ENCODE peak calls at places on chromosomes 13 and 19, in ten cellular contexts. One of them, this sample, is unnamed.

GRCh38 chr19:50728084-50728737 is 5.0 kb downstream of the CLEC11A start:
- DNase-seq in OCI-LY7: no peak
- DNase-seq in fibroblast of lung: peak
- DNase-seq in heart right ventricle: peak
- DNase-seq in aorta: peak
- DNase-seq in IMR-90: peak
- DNase-seq in CD4-positive, CD25-positive, alpha-beta regulatory T cell: no peak
- DNase-seq in body of pancreas: peak
- DNase-seq in coronary artery: no peak
- DNase-seq in GM23248: peak
- DNase-seq in this sample: peak

GRCh38 chr19:4016486-4016885 is 8.9 kb downstream of the PIAS4 start:
- DNase-seq in OCI-LY7: no peak
- DNase-seq in fibroblast of lung: no peak
- DNase-seq in heart right ventricle: no peak
- DNase-seq in aorta: no peak
- DNase-seq in IMR-90: no peak
- DNase-seq in CD4-positive, CD25-positive, alpha-beta regulatory T cell: no peak
- DNase-seq in body of pancreas: no peak
- DNase-seq in coronary artery: no peak
- DNase-seq in GM23248: no peak
- DNase-seq in this sample: no peak

GRCh38 chr19:45471866-45472556 is 4.2 kb downstream of the FOSB start:
- DNase-seq in OCI-LY7: no peak
- DNase-seq in fibroblast of lung: no peak
- DNase-seq in heart right ventricle: no peak
- DNase-seq in aorta: no peak
- DNase-seq in IMR-90: no peak
- DNase-seq in CD4-positive, CD25-positive, alpha-beta regulatory T cell: no peak
- DNase-seq in body of pancreas: no peak
- DNase-seq in coronary artery: no peak
- DNase-seq in GM23248: peak
- DNase-seq in this sample: no peak

GRCh38 chr19:31548941-31549340 is 199.7 kb upstream of the TSHZ3 start:
- DNase-seq in OCI-LY7: peak
- DNase-seq in fibroblast of lung: peak
- DNase-seq in heart right ventricle: no peak
- DNase-seq in aorta: no peak
- DNase-seq in IMR-90: peak
- DNase-seq in CD4-positive, CD25-positive, alpha-beta regulatory T cell: no peak
- DNase-seq in body of pancreas: peak
- DNase-seq in coronary artery: no peak
- DNase-seq in GM23248: peak
- DNase-seq in this sample: no peak

GRCh38 chr19:57103573-57104277 is 16.1 kb upstream of the USP29 start:
- DNase-seq in OCI-LY7: peak
- DNase-seq in fibroblast of lung: peak
- DNase-seq in heart right ventricle: peak
- DNase-seq in aorta: peak
- DNase-seq in IMR-90: peak
- DNase-seq in CD4-positive, CD25-positive, alpha-beta regulatory T cell: peak
- DNase-seq in body of pancreas: peak
- DNase-seq in coronary artery: no peak
- DNase-seq in GM23248: peak
- DNase-seq in this sample: no peak

GRCh38 chr19:51019544-51019925 is at the start of gene KLK10:
- DNase-seq in OCI-LY7: no peak
- DNase-seq in fibroblast of lung: no peak
- DNase-seq in heart right ventricle: no peak
- DNase-seq in aorta: peak
- DNase-seq in IMR-90: no peak
- DNase-seq in CD4-positive, CD25-positive, alpha-beta regulatory T cell: no peak
- DNase-seq in body of pancreas: no peak
- DNase-seq in coronary artery: no peak
- DNase-seq in GM23248: no peak
- DNase-seq in this sample: peak

GRCh38 chr13:47672982-47673670 is 327.9 kb downstream of the SUCLA2 start:
- DNase-seq in OCI-LY7: no peak
- DNase-seq in fibroblast of lung: peak
- DNase-seq in heart right ventricle: no peak
- DNase-seq in aorta: no peak
- DNase-seq in IMR-90: peak
- DNase-seq in CD4-positive, CD25-positive, alpha-beta regulatory T cell: no peak
- DNase-seq in body of pancreas: no peak
- DNase-seq in coronary artery: no peak
- DNase-seq in GM23248: peak
- DNase-seq in this sample: no peak

GRCh38 chr19:57708641-57709354 is at the start of gene ZNF154:
- DNase-seq in OCI-LY7: no peak
- DNase-seq in fibroblast of lung: peak
- DNase-seq in heart right ventricle: peak
- DNase-seq in aorta: no peak
- DNase-seq in IMR-90: peak
- DNase-seq in CD4-positive, CD25-positive, alpha-beta regulatory T cell: peak
- DNase-seq in body of pancreas: peak
- DNase-seq in coronary artery: no peak
- DNase-seq in GM23248: peak
- DNase-seq in this sample: peak

GRCh38 chr19:32448026-32448425 is 42.5 kb downstream of the DPY19L3 start:
- DNase-seq in OCI-LY7: no peak
- DNase-seq in fibroblast of lung: no peak
- DNase-seq in heart right ventricle: no peak
- DNase-seq in aorta: no peak
- DNase-seq in IMR-90: peak
- DNase-seq in CD4-positive, CD25-positive, alpha-beta regulatory T cell: no peak
- DNase-seq in body of pancreas: no peak
- DNase-seq in coronary artery: no peak
- DNase-seq in GM23248: no peak
- DNase-seq in this sample: no peak

GRCh38 chr19:49469828-49470614 is 4.0 kb upstream of the FLT3LG start:
- DNase-seq in OCI-LY7: peak
- DNase-seq in fibroblast of lung: no peak
- DNase-seq in heart right ventricle: no peak
- DNase-seq in aorta: peak
- DNase-seq in IMR-90: peak
- DNase-seq in CD4-positive, CD25-positive, alpha-beta regulatory T cell: peak
- DNase-seq in body of pancreas: no peak
- DNase-seq in coronary artery: no peak
- DNase-seq in GM23248: no peak
- DNase-seq in this sample: peak

GRCh38 chr19:18915639-18916038 is 3.5 kb downstream of the COPE start:
- DNase-seq in OCI-LY7: peak
- DNase-seq in fibroblast of lung: peak
- DNase-seq in heart right ventricle: no peak
- DNase-seq in aorta: no peak
- DNase-seq in IMR-90: peak
- DNase-seq in CD4-positive, CD25-positive, alpha-beta regulatory T cell: no peak
- DNase-seq in body of pancreas: peak
- DNase-seq in coronary artery: no peak
- DNase-seq in GM23248: peak
- DNase-seq in this sample: no peak

GRCh38 chr13:98144501-98145350 is 1.8 kb downstream of the FARP1 start:
- DNase-seq in OCI-LY7: no peak
- DNase-seq in fibroblast of lung: peak
- DNase-seq in heart right ventricle: no peak
- DNase-seq in aorta: no peak
- DNase-seq in IMR-90: peak
- DNase-seq in CD4-positive, CD25-positive, alpha-beta regulatory T cell: no peak
- DNase-seq in body of pancreas: peak
- DNase-seq in coronary artery: no peak
- DNase-seq in GM23248: peak
- DNase-seq in this sample: peak

GRCh38 chr19:32789429-32789828 is 69.9 kb downstream of the TDRD12 start:
- DNase-seq in OCI-LY7: no peak
- DNase-seq in fibroblast of lung: no peak
- DNase-seq in heart right ventricle: no peak
- DNase-seq in aorta: no peak
- DNase-seq in IMR-90: no peak
- DNase-seq in CD4-positive, CD25-positive, alpha-beta regulatory T cell: no peak
- DNase-seq in body of pancreas: no peak
- DNase-seq in coronary artery: no peak
- DNase-seq in GM23248: no peak
- DNase-seq in this sample: no peak

GRCh38 chr13:111385182-111385857 is 64.9 kb downstream of the TEX29 start:
- DNase-seq in OCI-LY7: no peak
- DNase-seq in fibroblast of lung: no peak
- DNase-seq in heart right ventricle: no peak
- DNase-seq in aorta: no peak
- DNase-seq in IMR-90: no peak
- DNase-seq in CD4-positive, CD25-positive, alpha-beta regulatory T cell: no peak
- DNase-seq in body of pancreas: no peak
- DNase-seq in coronary artery: no peak
- DNase-seq in GM23248: no peak
- DNase-seq in this sample: peak

GRCh38 chr13:23140492-23140891 is 40.3 kb upstream of the SGCG start:
- DNase-seq in OCI-LY7: no peak
- DNase-seq in fibroblast of lung: peak
- DNase-seq in heart right ventricle: no peak
- DNase-seq in aorta: no peak
- DNase-seq in IMR-90: peak
- DNase-seq in CD4-positive, CD25-positive, alpha-beta regulatory T cell: no peak
- DNase-seq in body of pancreas: no peak
- DNase-seq in coronary artery: no peak
- DNase-seq in GM23248: peak
- DNase-seq in this sample: no peak

GRCh38 chr19:39084732-39085080 is 538 bp downstream of the ACP7 start:
- DNase-seq in OCI-LY7: no peak
- DNase-seq in fibroblast of lung: no peak
- DNase-seq in heart right ventricle: no peak
- DNase-seq in aorta: no peak
- DNase-seq in IMR-90: no peak
- DNase-seq in CD4-positive, CD25-positive, alpha-beta regulatory T cell: no peak
- DNase-seq in body of pancreas: no peak
- DNase-seq in coronary artery: no peak
- DNase-seq in GM23248: peak
- DNase-seq in this sample: no peak
- H3K27ac ChIP-seq in OCI-LY7: no peak
- H3K27ac ChIP-seq in fibroblast of lung: no peak
- H3K27ac ChIP-seq in heart right ventricle: no peak
- H3K27ac ChIP-seq in aorta: no peak
- H3K27ac ChIP-seq in IMR-90: no peak
- H3K27ac ChIP-seq in CD4-positive, CD25-positive, alpha-beta regulatory T cell: no peak
- H3K27ac ChIP-seq in body of pancreas: no peak
- H3K27ac ChIP-seq in coronary artery: no peak
- H3K27ac ChIP-seq in GM23248: no peak
- H3K27ac ChIP-seq in this sample: no peak

GRCh38 chr19:16073481-16073880 is 2.8 kb upstream of the TPM4 start:
- DNase-seq in OCI-LY7: no peak
- DNase-seq in fibroblast of lung: no peak
- DNase-seq in heart right ventricle: no peak
- DNase-seq in aorta: peak
- DNase-seq in IMR-90: no peak
- DNase-seq in CD4-positive, CD25-positive, alpha-beta regulatory T cell: no peak
- DNase-seq in body of pancreas: no peak
- DNase-seq in coronary artery: no peak
- DNase-seq in GM23248: no peak
- DNase-seq in this sample: no peak
- H3K27ac ChIP-seq in OCI-LY7: no peak
- H3K27ac ChIP-seq in fibroblast of lung: no peak
- H3K27ac ChIP-seq in heart right ventricle: no peak
- H3K27ac ChIP-seq in aorta: no peak
- H3K27ac ChIP-seq in IMR-90: peak
- H3K27ac ChIP-seq in CD4-positive, CD25-positive, alpha-beta regulatory T cell: peak
- H3K27ac ChIP-seq in body of pancreas: no peak
- H3K27ac ChIP-seq in coronary artery: peak
- H3K27ac ChIP-seq in GM23248: no peak
- H3K27ac ChIP-seq in this sample: peak

DNA sequence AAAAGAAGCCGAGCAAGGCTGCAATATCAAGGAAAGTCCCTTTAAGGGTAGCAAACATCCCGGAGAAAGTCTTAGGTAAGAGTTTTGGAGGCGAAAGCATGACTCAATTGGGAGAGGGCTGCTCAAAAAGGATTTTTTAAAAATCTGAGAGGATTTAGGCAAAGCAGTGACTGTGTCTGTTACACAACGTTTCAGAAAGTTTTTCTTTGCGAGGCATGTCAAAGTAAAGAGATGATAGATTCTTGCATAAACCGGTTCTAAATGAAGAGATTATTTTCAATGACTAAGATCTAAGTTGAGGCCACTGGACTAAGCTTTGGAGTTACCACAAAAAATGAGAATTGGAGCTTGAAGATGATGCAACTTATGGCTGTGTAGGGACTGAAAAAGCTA is 43.7 kb upstream of the ENOX1 start:
- DNase-seq in OCI-LY7: no peak
- DNase-seq in fibroblast of lung: peak
- DNase-seq in heart right ventricle: no peak
- DNase-seq in aorta: no peak
- DNase-seq in IMR-90: peak
- DNase-seq in CD4-positive, CD25-positive, alpha-beta regulatory T cell: no peak
- DNase-seq in body of pancreas: no peak
- DNase-seq in coronary artery: no peak
- DNase-seq in GM23248: peak
- DNase-seq in this sample: no peak
- H3K27ac ChIP-seq in OCI-LY7: no peak
- H3K27ac ChIP-seq in fibroblast of lung: no peak
- H3K27ac ChIP-seq in heart right ventricle: no peak
- H3K27ac ChIP-seq in aorta: no peak
- H3K27ac ChIP-seq in IMR-90: peak
- H3K27ac ChIP-seq in CD4-positive, CD25-positive, alpha-beta regulatory T cell: no peak
- H3K27ac ChIP-seq in body of pancreas: no peak
- H3K27ac ChIP-seq in coronary artery: no peak
- H3K27ac ChIP-seq in GM23248: peak
- H3K27ac ChIP-seq in this sample: no peak

GRCh38 chr19:55676889-55677505 is 2.0 kb downstream of the EPN1 start:
- DNase-seq in OCI-LY7: no peak
- DNase-seq in fibroblast of lung: no peak
- DNase-seq in heart right ventricle: no peak
- DNase-seq in aorta: peak
- DNase-seq in IMR-90: no peak
- DNase-seq in CD4-positive, CD25-positive, alpha-beta regulatory T cell: no peak
- DNase-seq in body of pancreas: no peak
- DNase-seq in coronary artery: no peak
- DNase-seq in GM23248: peak
- DNase-seq in this sample: no peak

GRCh38 chr19:55675661-55676354 is 782 bp downstream of the EPN1 start:
- DNase-seq in OCI-LY7: peak
- DNase-seq in fibroblast of lung: no peak
- DNase-seq in heart right ventricle: no peak
- DNase-seq in aorta: no peak
- DNase-seq in IMR-90: no peak
- DNase-seq in CD4-positive, CD25-positive, alpha-beta regulatory T cell: no peak
- DNase-seq in body of pancreas: no peak
- DNase-seq in coronary artery: no peak
- DNase-seq in GM23248: peak
- DNase-seq in this sample: no peak

GRCh38 chr19:55677572-55678028 is 2.6 kb downstream of the EPN1 start:
- DNase-seq in OCI-LY7: peak
- DNase-seq in fibroblast of lung: no peak
- DNase-seq in heart right ventricle: no peak
- DNase-seq in aorta: peak
- DNase-seq in IMR-90: no peak
- DNase-seq in CD4-positive, CD25-positive, alpha-beta regulatory T cell: no peak
- DNase-seq in body of pancreas: peak
- DNase-seq in coronary artery: no peak
- DNase-seq in GM23248: no peak
- DNase-seq in this sample: no peak

GRCh38 chr19:55674841-55675660 is at the start of gene EPN1:
- DNase-seq in OCI-LY7: peak
- DNase-seq in fibroblast of lung: peak
- DNase-seq in heart right ventricle: peak
- DNase-seq in aorta: peak
- DNase-seq in IMR-90: peak
- DNase-seq in CD4-positive, CD25-positive, alpha-beta regulatory T cell: peak
- DNase-seq in body of pancreas: peak
- DNase-seq in coronary artery: peak
- DNase-seq in GM23248: peak
- DNase-seq in this sample: peak

GRCh38 chr19:55676384-55676783 is 1.4 kb downstream of the EPN1 start:
- DNase-seq in OCI-LY7: peak
- DNase-seq in fibroblast of lung: no peak
- DNase-seq in heart right ventricle: no peak
- DNase-seq in aorta: no peak
- DNase-seq in IMR-90: peak
- DNase-seq in CD4-positive, CD25-positive, alpha-beta regulatory T cell: no peak
- DNase-seq in body of pancreas: peak
- DNase-seq in coronary artery: no peak
- DNase-seq in GM23248: peak
- DNase-seq in this sample: no peak
- H3K27ac ChIP-seq in OCI-LY7: peak
- H3K27ac ChIP-seq in fibroblast of lung: no peak
- H3K27ac ChIP-seq in heart right ventricle: peak
- H3K27ac ChIP-seq in aorta: no peak
- H3K27ac ChIP-seq in IMR-90: no peak
- H3K27ac ChIP-seq in CD4-positive, CD25-positive, alpha-beta regulatory T cell: no peak
- H3K27ac ChIP-seq in body of pancreas: peak
- H3K27ac ChIP-seq in coronary artery: no peak
- H3K27ac ChIP-seq in GM23248: peak
- H3K27ac ChIP-seq in this sample: no peak